ENCODE peak calls at places on chromosomes 7 and 10, in nine cellular contexts. K, J, E, H, N, P, V, M and A are unnamed samples.

GRCh38 chr7:30474893-30475292 is 3.7 kb downstream of the NOD1 start:
- DNase-seq in E (peak; percentile 64), N (no peak), J (no peak), P (no peak), H (no peak), M (no peak), K (no peak), V (no peak), A (no peak)

GRCh38 chr10:111076191-111076681 is 593 bp upstream of the ADRA2A start:
- DNase-seq in J (peak; percentile 12), E (peak; percentile 62), V (no peak), P (peak; percentile 82), K (no peak), N (peak; percentile 87), M (peak; percentile 75), H (no peak), A (peak; percentile 65)

GRCh38 chr7:38628630-38629385 is 2.4 kb downstream of the AMPH start:
- DNase-seq in P (no peak), E (peak; percentile 31), V (no peak), J (no peak), K (no peak), N (no peak), M (no peak), H (no peak), A (no peak)

GRCh38 chr10:72954596-72955569 is at the start of gene PLA2G12B:
- DNase-seq in J (peak; percentile 17), P (no peak), V (no peak), N (no peak), E (no peak), H (no peak), M (no peak), K (no peak), A (peak; percentile 72)

GRCh38 chr7:148733496-148733895 is 34.8 kb downstream of the CUL1 start:
- DNase-seq in K (no peak), V (no peak), P (no peak), N (no peak), E (no peak), M (no peak), H (no peak), J (no peak), A (no peak)

GRCh38 chr10:125149278-125150047 is 10.9 kb downstream of the CTBP2 start:
- DNase-seq in E (peak; percentile 89), K (no peak), J (peak; percentile 90), M (no peak), V (no peak), N (no peak), P (peak; percentile 72), H (no peak), A (no peak)

GRCh38 chr7:137932881-137933269 is 69.0 kb downstream of the CREB3L2 start:
- DNase-seq in M (no peak), V (no peak), P (no peak), E (peak; percentile 61), N (no peak), H (no peak), K (peak; percentile 8), J (peak; percentile 90), A (no peak)

GRCh38 chr7:101624246-101625000 is 4.7 kb downstream of the MYL10 start:
- DNase-seq in E (no peak), K (no peak), H (no peak), J (no peak), M (no peak), V (no peak), P (no peak), N (no peak), A (no peak)

GRCh38 chr10:71312840-71313789 is 5.9 kb upstream of the SLC29A3 start:
- DNase-seq in V (no peak), M (peak; percentile 26), E (peak; percentile 88), J (no peak), N (no peak), H (no peak), K (no peak), P (peak; percentile 81), A (no peak)